ENCODE peak calls at places on chromosomes 5 and 9, in six cellular contexts. One of them, this sample, is unnamed.

GRCh38 chr5:148416921-148417320 is 33.2 kb downstream of the FBXO38 start:
- DNase-seq in MM.1S: no peak
- DNase-seq in neural progenitor cell: no peak
- DNase-seq in fibroblast of lung: no peak
- DNase-seq in PC-9: no peak
- DNase-seq in HepG2: no peak
- DNase-seq in this sample: peak; percentile 74

GRCh38 chr9:89687216-89687615 is 82.4 kb downstream of the GADD45G start:
- DNase-seq in MM.1S: no peak
- DNase-seq in neural progenitor cell: no peak
- DNase-seq in fibroblast of lung: no peak
- DNase-seq in PC-9: no peak
- DNase-seq in HepG2: no peak
- DNase-seq in this sample: no peak

GRCh38 chr5:96067902-96068614 is 106.4 kb upstream of the ELL2 start:
- DNase-seq in MM.1S: no peak
- DNase-seq in neural progenitor cell: no peak
- DNase-seq in fibroblast of lung: peak; percentile 78
- DNase-seq in PC-9: peak; percentile 88
- DNase-seq in HepG2: no peak
- DNase-seq in this sample: peak; percentile 96

GRCh38 chr5:161544350-161544765 is 2.2 kb downstream of the GABRB2 start:
- DNase-seq in MM.1S: peak; percentile 63
- DNase-seq in neural progenitor cell: peak; percentile 82
- DNase-seq in fibroblast of lung: peak; percentile 32
- DNase-seq in PC-9: no peak
- DNase-seq in HepG2: peak; percentile 30
- DNase-seq in this sample: peak; percentile 14

GRCh38 chr5:139294372-139295165 is 1.0 kb downstream of the MATR3 start:
- DNase-seq in MM.1S: peak; percentile 64
- DNase-seq in neural progenitor cell: peak; percentile 90
- DNase-seq in fibroblast of lung: peak; percentile 85
- DNase-seq in PC-9: peak; percentile 59
- DNase-seq in HepG2: peak; percentile 56
- DNase-seq in this sample: peak; percentile 68

GRCh38 chr5:176870110-176870591 is 29.0 kb downstream of the HK3 start:
- DNase-seq in MM.1S: peak; percentile 9
- DNase-seq in neural progenitor cell: peak; percentile 87
- DNase-seq in fibroblast of lung: peak; percentile 28
- DNase-seq in PC-9: no peak
- DNase-seq in HepG2: peak; percentile 51
- DNase-seq in this sample: peak; percentile 10

GRCh38 chr9:121399883-121400607 is 30.0 kb upstream of the STOM start:
- DNase-seq in MM.1S: peak; percentile 77
- DNase-seq in neural progenitor cell: peak; percentile 77
- DNase-seq in fibroblast of lung: peak; percentile 85
- DNase-seq in PC-9: peak; percentile 68
- DNase-seq in HepG2: peak; percentile 69
- DNase-seq in this sample: peak; percentile 69

GRCh38 chr9:130198501-130199179 is 26.4 kb downstream of the NCS1 start:
- DNase-seq in MM.1S: no peak
- DNase-seq in neural progenitor cell: no peak
- DNase-seq in fibroblast of lung: no peak
- DNase-seq in PC-9: no peak
- DNase-seq in HepG2: no peak
- DNase-seq in this sample: no peak

GRCh38 chr9:125410522-125410894 is 148.9 kb downstream of the GAPVD1 start:
- DNase-seq in MM.1S: no peak
- DNase-seq in neural progenitor cell: no peak
- DNase-seq in fibroblast of lung: no peak
- DNase-seq in PC-9: no peak
- DNase-seq in HepG2: no peak
- DNase-seq in this sample: no peak

GRCh38 chr5:13591621-13592020 is 352.9 kb downstream of the DNAH5 start:
- DNase-seq in MM.1S: no peak
- DNase-seq in neural progenitor cell: no peak
- DNase-seq in fibroblast of lung: peak; percentile 4
- DNase-seq in PC-9: no peak
- DNase-seq in HepG2: no peak
- DNase-seq in this sample: peak; percentile 91

GRCh38 chr5:148949871-148950863 is 112.7 kb downstream of the SH3TC2 start:
- DNase-seq in MM.1S: no peak
- DNase-seq in neural progenitor cell: no peak
- DNase-seq in fibroblast of lung: no peak
- DNase-seq in PC-9: no peak
- DNase-seq in HepG2: no peak
- DNase-seq in this sample: no peak

GRCh38 chr9:134413112-134413715 is 87.0 kb downstream of the RXRA start:
- DNase-seq in MM.1S: no peak
- DNase-seq in neural progenitor cell: no peak
- DNase-seq in fibroblast of lung: no peak
- DNase-seq in PC-9: no peak
- DNase-seq in HepG2: no peak
- DNase-seq in this sample: peak; percentile 33

GRCh38 chr9:129442791-129443511 is 177.9 kb downstream of the C9orf50 start:
- DNase-seq in MM.1S: no peak
- DNase-seq in neural progenitor cell: no peak
- DNase-seq in fibroblast of lung: no peak
- DNase-seq in PC-9: no peak
- DNase-seq in HepG2: peak; percentile 65
- DNase-seq in this sample: no peak

GRCh38 chr5:176774216-176775171 is 35.9 kb upstream of the UNC5A start:
- DNase-seq in MM.1S: no peak
- DNase-seq in neural progenitor cell: no peak
- DNase-seq in fibroblast of lung: no peak
- DNase-seq in PC-9: no peak
- DNase-seq in HepG2: no peak
- DNase-seq in this sample: no peak

GRCh38 chr9:15142903-15143534 is 164.0 kb downstream of the TTC39B start:
- DNase-seq in MM.1S: peak; percentile 20
- DNase-seq in neural progenitor cell: peak; percentile 69
- DNase-seq in fibroblast of lung: peak; percentile 77
- DNase-seq in PC-9: peak; percentile 46
- DNase-seq in HepG2: peak; percentile 50
- DNase-seq in this sample: peak; percentile 42

GRCh38 chr9:127388037-127388855 is 8.7 kb upstream of the SLC2A8 start:
- DNase-seq in MM.1S: peak; percentile 18
- DNase-seq in neural progenitor cell: no peak
- DNase-seq in fibroblast of lung: peak; percentile 97
- DNase-seq in PC-9: peak; percentile 94
- DNase-seq in HepG2: peak; percentile 96
- DNase-seq in this sample: peak; percentile 96

GRCh38 chr5:39256472-39256871 is 37.1 kb upstream of the FYB1 start:
- DNase-seq in MM.1S: no peak
- DNase-seq in neural progenitor cell: no peak
- DNase-seq in fibroblast of lung: peak; percentile 75
- DNase-seq in PC-9: peak; percentile 80
- DNase-seq in HepG2: no peak
- DNase-seq in this sample: peak; percentile 72
- H3K4me3 ChIP-seq in MM.1S: no peak overlapping the region
- H3K4me3 ChIP-seq in neural progenitor cell: no peak overlapping the region
- H3K4me3 ChIP-seq in fibroblast of lung: no peak overlapping the region
- H3K4me3 ChIP-seq in PC-9: peak overlapping the region; percentile 32
- H3K4me3 ChIP-seq in HepG2: no peak overlapping the region
- H3K4me3 ChIP-seq in this sample: no peak overlapping the region

GRCh38 chr5:123117989-123118388 is 28.9 kb downstream of the PRDM6 start:
- DNase-seq in MM.1S: no peak
- DNase-seq in neural progenitor cell: no peak
- DNase-seq in fibroblast of lung: no peak
- DNase-seq in PC-9: no peak
- DNase-seq in HepG2: no peak
- DNase-seq in this sample: no peak
- H3K27me3 ChIP-seq in MM.1S: no peaks in the 10 kb centered on the region
- H3K27me3 ChIP-seq in neural progenitor cell: no peaks in the 10 kb centered on the region
- H3K27me3 ChIP-seq in fibroblast of lung: no peaks in the 10 kb centered on the region
- H3K27me3 ChIP-seq in PC-9: no peaks in the 10 kb centered on the region
- H3K27me3 ChIP-seq in HepG2: no peaks in the 10 kb centered on the region
- H3K27me3 ChIP-seq in this sample: no peaks in the 10 kb centered on the region

GRCh38 chr9:83537331-83538171 is 650 bp downstream of the FRMD3 start:
- DNase-seq in MM.1S: no peak
- DNase-seq in neural progenitor cell: peak; percentile 66
- DNase-seq in fibroblast of lung: peak; percentile 2
- DNase-seq in PC-9: no peak
- DNase-seq in HepG2: no peak
- DNase-seq in this sample: peak; percentile 1
- TF ChIP-seq EZH2 in MM.1S: no peak
- TF ChIP-seq EZH2 in neural progenitor cell: no peak
- TF ChIP-seq EZH2 in fibroblast of lung: no peak
- TF ChIP-seq EZH2 in PC-9: no peak
- TF ChIP-seq EZH2 in HepG2: no peak
- TF ChIP-seq EZH2 in this sample: no peak

DNA sequence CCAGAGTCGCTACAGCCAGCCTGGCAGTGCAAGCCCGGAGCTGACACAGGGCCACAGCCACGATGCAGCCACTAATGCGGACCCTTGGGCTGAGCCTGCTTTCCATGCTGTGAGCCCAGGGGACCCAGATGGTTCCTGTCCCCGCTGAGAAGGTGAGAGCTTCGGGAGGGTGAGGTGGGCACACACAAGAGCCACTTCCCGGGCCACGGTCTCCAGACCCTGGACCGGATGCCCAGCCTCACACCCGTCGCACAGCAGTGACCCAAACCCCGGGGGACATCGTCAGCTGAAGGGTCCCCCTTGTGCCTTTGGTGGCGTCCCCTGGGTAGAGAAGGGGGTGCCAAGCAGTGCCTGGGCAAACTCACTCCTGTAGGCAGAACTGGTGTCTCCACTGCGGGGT is 13.4 kb downstream of the PAEP start:
- DNase-seq in MM.1S: no peak
- DNase-seq in neural progenitor cell: no peak
- DNase-seq in fibroblast of lung: no peak
- DNase-seq in PC-9: no peak
- DNase-seq in HepG2: no peak
- DNase-seq in this sample: no peak
- H3K4me3 ChIP-seq in MM.1S: no peak overlapping the region
- H3K4me3 ChIP-seq in neural progenitor cell: no peak overlapping the region
- H3K4me3 ChIP-seq in fibroblast of lung: no peak overlapping the region
- H3K4me3 ChIP-seq in PC-9: no peak overlapping the region
- H3K4me3 ChIP-seq in HepG2: no peak overlapping the region
- H3K4me3 ChIP-seq in this sample: no peak overlapping the region

GRCh38 chr5:163855754-163856153 is 350.3 kb downstream of the MAT2B start:
- DNase-seq in MM.1S: no peak
- DNase-seq in neural progenitor cell: no peak
- DNase-seq in fibroblast of lung: no peak
- DNase-seq in PC-9: no peak
- DNase-seq in HepG2: no peak
- DNase-seq in this sample: no peak

GRCh38 chr5:163867324-163867723 is 361.9 kb downstream of the MAT2B start:
- DNase-seq in MM.1S: no peak
- DNase-seq in neural progenitor cell: no peak
- DNase-seq in fibroblast of lung: no peak
- DNase-seq in PC-9: no peak
- DNase-seq in HepG2: no peak
- DNase-seq in this sample: peak; percentile 65

GRCh38 chr5:163861670-163862069 is 356.3 kb downstream of the MAT2B start:
- DNase-seq in MM.1S: no peak
- DNase-seq in neural progenitor cell: no peak
- DNase-seq in fibroblast of lung: no peak
- DNase-seq in PC-9: no peak
- DNase-seq in HepG2: no peak
- DNase-seq in this sample: no peak
- H3K27me3 ChIP-seq in MM.1S: no peaks in the 10 kb centered on the region
- H3K27me3 ChIP-seq in neural progenitor cell: no peaks in the 10 kb centered on the region
- H3K27me3 ChIP-seq in fibroblast of lung: no peaks in the 10 kb centered on the region
- H3K27me3 ChIP-seq in PC-9: no peaks in the 10 kb centered on the region
- H3K27me3 ChIP-seq in HepG2: no peaks in the 10 kb centered on the region
- H3K27me3 ChIP-seq in this sample: no peaks in the 10 kb centered on the region

GRCh38 chr9:136700959-136701664 is 11.3 kb upstream of the DIPK1B start:
- DNase-seq in MM.1S: peak; percentile 53
- DNase-seq in neural progenitor cell: no peak
- DNase-seq in fibroblast of lung: no peak
- DNase-seq in PC-9: no peak
- DNase-seq in HepG2: no peak
- DNase-seq in this sample: no peak
- TF ChIP-seq EZH2 in MM.1S: no peak
- TF ChIP-seq EZH2 in neural progenitor cell: no peak
- TF ChIP-seq EZH2 in fibroblast of lung: no peak
- TF ChIP-seq EZH2 in PC-9: no peak
- TF ChIP-seq EZH2 in HepG2: no peak
- TF ChIP-seq EZH2 in this sample: peak; percentile 25

GRCh38 chr5:113205807-113206206 is 229.0 kb downstream of the TSSK1B start:
- DNase-seq in MM.1S: no peak
- DNase-seq in neural progenitor cell: no peak
- DNase-seq in fibroblast of lung: no peak
- DNase-seq in PC-9: no peak
- DNase-seq in HepG2: peak; percentile 36
- DNase-seq in this sample: no peak

GRCh38 chr5:113204525-113205161 is 228.0 kb downstream of the DCP2 start:
- DNase-seq in MM.1S: no peak
- DNase-seq in neural progenitor cell: no peak
- DNase-seq in fibroblast of lung: peak; percentile 71
- DNase-seq in PC-9: peak; percentile 61
- DNase-seq in HepG2: peak; percentile 45
- DNase-seq in this sample: peak; percentile 49

GRCh38 chr5:113201715-113202114 is 225.1 kb downstream of the DCP2 start:
- DNase-seq in MM.1S: no peak
- DNase-seq in neural progenitor cell: no peak
- DNase-seq in fibroblast of lung: no peak
- DNase-seq in PC-9: no peak
- DNase-seq in HepG2: no peak
- DNase-seq in this sample: peak; percentile 14

GRCh38 chr5:113205323-113205722 is 228.7 kb downstream of the DCP2 start:
- DNase-seq in MM.1S: no peak
- DNase-seq in neural progenitor cell: no peak
- DNase-seq in fibroblast of lung: no peak
- DNase-seq in PC-9: peak; percentile 46
- DNase-seq in HepG2: peak; percentile 50
- DNase-seq in this sample: no peak

GRCh38 chr5:113202904-113203716 is 226.5 kb downstream of the DCP2 start:
- DNase-seq in MM.1S: no peak
- DNase-seq in neural progenitor cell: peak; percentile 95
- DNase-seq in fibroblast of lung: peak; percentile 75
- DNase-seq in PC-9: peak; percentile 77
- DNase-seq in HepG2: peak; percentile 81
- DNase-seq in this sample: peak; percentile 77
- H3K4me3 ChIP-seq in MM.1S: no peak overlapping the region
- H3K4me3 ChIP-seq in neural progenitor cell: no peak overlapping the region
- H3K4me3 ChIP-seq in fibroblast of lung: no peak overlapping the region
- H3K4me3 ChIP-seq in PC-9: no peak overlapping the region
- H3K4me3 ChIP-seq in HepG2: peak overlapping the region; percentile 33
- H3K4me3 ChIP-seq in this sample: peak overlapping the region; percentile 32

This sample was measured in astrocyte.